ENCODE peak calls at places on chromosomes 2 and 18, in nine cellular contexts. A, T, J, K, L, W, C, D and U are unnamed samples.

GRCh38 chr2:239361311-239361642 is 39.5 kb downstream of the HDAC4 start:
- DNase-seq in A (no peak), T (no peak), J (peak; percentile 20), K (no peak), L (peak; percentile 16), W (no peak), C (no peak), D (peak; percentile 27), U (no peak)

GRCh38 chr18:58103339-58103930 is 59.4 kb downstream of the NEDD4L start:
- DNase-seq in A (no peak), T (no peak), J (no peak), K (no peak), L (peak; percentile 4), W (no peak), C (no peak), D (no peak), U (no peak)

GRCh38 chr2:177467646-177468045 is 75.1 kb downstream of the AGPS start:
- DNase-seq in A (no peak), T (no peak), J (no peak), K (no peak), L (peak; percentile 76), W (no peak), C (no peak), D (peak; percentile 67), U (no peak)

GRCh38 chr2:23924589-23925359 is 2.1 kb downstream of the ATAD2B start:
- DNase-seq in A (no peak), T (no peak), J (no peak), K (no peak), L (peak; percentile 17), W (no peak), C (no peak), D (peak; percentile 16), U (no peak)

GRCh38 chr2:15911686-15912085 is 28.7 kb upstream of the MYCN start:
- DNase-seq in A (no peak), T (no peak), J (no peak), K (no peak), L (no peak), W (peak; percentile 5), C (no peak), D (no peak), U (no peak)

GRCh38 chr2:88452980-88453582 is 588 bp upstream of the FOXI3 start:
- DNase-seq in A (no peak), T (peak; percentile 13), J (no peak), K (peak; percentile 1), L (peak; percentile 25), W (no peak), C (no peak), D (peak; percentile 40), U (peak; percentile 2)

GRCh38 chr18:63528863-63529492 is 13.2 kb upstream of the SERPINB12 start:
- DNase-seq in A (no peak), T (no peak), J (peak; percentile 39), K (no peak), L (no peak), W (no peak), C (no peak), D (no peak), U (no peak)

GRCh38 chr2:46076251-46076650 is 221.0 kb upstream of the EPAS1 start:
- DNase-seq in A (no peak), T (no peak), J (no peak), K (no peak), L (peak; percentile 19), W (no peak), C (no peak), D (peak; percentile 41), U (no peak)

GRCh38 chr2:84875213-84875560 is 5.7 kb downstream of the TRABD2A start:
- DNase-seq in A (no peak), T (no peak), J (no peak), K (no peak), L (no peak), W (peak; percentile 50), C (no peak), D (no peak), U (no peak)

GRCh38 chr18:12287684-12288405 is 20.2 kb upstream of the TUBB6 start:
- DNase-seq in A (peak; percentile 63), T (no peak), J (peak; percentile 69), K (peak; percentile 98), L (peak; percentile 93), W (peak; percentile 88), C (peak; percentile 85), D (peak; percentile 90), U (peak; percentile 20)

GRCh38 chr18:79204889-79205807 is 136.0 kb downstream of the ATP9B start:
- DNase-seq in A (no peak), T (no peak), J (no peak), K (no peak), L (no peak), W (no peak), C (no peak), D (no peak), U (no peak)

GRCh38 chr2:157460897-157461296 is 17.0 kb upstream of the CYTIP start:
- DNase-seq in A (no peak), T (no peak), J (no peak), K (no peak), L (no peak), W (no peak), C (no peak), D (no peak), U (no peak)

GRCh38 chr2:196337618-196337953 is 166.2 kb upstream of the STK17B start:
- DNase-seq in A (no peak), T (no peak), J (no peak), K (no peak), L (no peak), W (no peak), C (no peak), D (no peak), U (no peak)

GRCh38 chr2:196335238-196335637 is 163.9 kb upstream of the STK17B start:
- DNase-seq in A (no peak), T (no peak), J (no peak), K (peak; percentile 82), L (peak; percentile 63), W (no peak), C (peak; percentile 62), D (peak; percentile 63), U (no peak)

GRCh38 chr2:196336206-196336605 is 164.8 kb upstream of the STK17B start:
- DNase-seq in A (no peak), T (no peak), J (no peak), K (peak; percentile 32), L (no peak), W (no peak), C (peak; percentile 59), D (peak; percentile 45), U (no peak)

GRCh38 chr2:196338440-196338839 is 167.1 kb upstream of the STK17B start:
- DNase-seq in A (no peak), T (no peak), J (no peak), K (no peak), L (no peak), W (no peak), C (no peak), D (no peak), U (no peak)

DNA sequence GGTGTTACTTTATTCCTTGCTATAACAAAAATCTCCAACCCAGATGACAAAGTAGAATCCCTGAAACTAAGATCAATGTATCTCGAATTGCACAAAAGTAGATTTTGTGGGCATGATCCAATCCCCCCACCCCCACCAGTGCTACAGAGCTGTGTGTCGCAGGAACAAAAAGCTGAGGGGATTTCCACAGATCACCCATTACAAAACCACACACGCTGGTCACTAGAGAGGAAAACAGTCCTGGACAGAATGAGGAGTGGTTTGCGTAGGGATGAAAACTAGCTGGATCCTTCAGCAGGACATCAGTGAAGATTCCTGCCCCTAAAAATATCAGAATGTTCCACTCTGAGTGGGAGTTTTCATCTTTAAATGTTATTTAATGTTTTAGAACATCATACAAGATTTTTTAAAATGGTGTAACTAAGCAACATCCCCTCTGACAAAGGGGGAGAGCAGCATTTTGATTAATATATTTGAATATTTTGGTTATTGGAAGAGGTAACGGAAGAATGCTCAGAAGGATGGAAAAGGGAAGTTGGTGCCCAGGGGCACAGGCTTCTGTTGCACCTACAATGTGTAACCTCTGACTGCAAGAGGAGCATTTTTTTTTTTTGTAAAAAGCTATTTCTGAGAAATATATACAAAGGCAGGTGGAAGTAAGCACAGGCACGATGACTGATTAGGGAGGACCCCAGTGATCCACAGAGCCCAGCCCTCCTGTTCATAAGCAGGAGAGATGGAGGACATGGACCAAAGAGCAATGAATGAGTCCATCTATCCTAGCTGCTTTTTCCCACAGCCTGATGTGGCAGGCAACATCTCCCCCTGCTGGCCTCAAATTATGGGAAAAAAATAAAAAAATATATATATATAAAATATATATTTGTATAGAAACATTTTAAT is 165.6 kb upstream of the STK17B start:
- DNase-seq in A (no peak), T (no peak), J (no peak), K (no peak), L (peak; percentile 67), W (no peak), C (no peak), D (peak; percentile 49), U (peak; percentile 22)
- TF ChIP-seq CTCF in A (no peak), T (peak; percentile 70), J (peak; percentile 60), K (peak; percentile 61), L (peak; percentile 39), W (peak; percentile 43), C (peak; percentile 60), D (peak; percentile 55), U (peak; percentile 75)

GRCh38 chr2:173075781-173076556 is at the start of gene MAP3K20:
- DNase-seq in A (peak; percentile 94), T (peak; percentile 59), J (peak; percentile 73), K (no peak), L (peak; percentile 66), W (peak; percentile 79), C (no peak), D (peak; percentile 62), U (peak; percentile 65)
- TF ChIP-seq CTCF in A (no peak), T (no peak), J (peak; percentile 45), K (peak; percentile 58), L (peak; percentile 43), W (peak; percentile 46), C (peak; percentile 48), D (peak; percentile 41), U (no peak)

DNA sequence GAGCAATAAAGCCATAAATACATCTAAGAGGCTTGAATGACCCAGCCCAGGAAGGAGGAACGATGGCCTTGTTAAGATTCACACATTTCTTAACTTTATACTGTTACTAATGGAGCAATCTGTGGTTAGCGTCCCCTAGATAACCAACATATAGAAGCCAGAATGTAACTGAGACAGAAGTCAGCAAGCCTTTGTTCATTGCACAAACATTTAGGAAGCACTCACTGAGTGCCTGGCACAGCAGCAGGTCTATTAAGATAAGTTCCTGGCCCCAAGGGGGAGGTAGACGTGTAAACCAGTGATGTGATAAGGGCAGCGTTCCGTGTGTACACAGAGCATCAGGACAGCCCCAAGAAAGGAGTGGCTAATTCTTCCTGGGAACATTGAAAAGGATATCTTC is 63.6 kb upstream of the ATL2 start:
- DNase-seq in A (no peak), T (no peak), J (no peak), K (no peak), L (no peak), W (no peak), C (no peak), D (no peak), U (no peak)
- TF ChIP-seq CTCF in A (no peak), T (no peak), J (no peak), K (no peak), L (no peak), W (no peak), C (no peak), D (no peak), U (no peak)

GRCh38 chr2:60794271-60794863 is 38.3 kb downstream of the PAPOLG start:
- DNase-seq in A (no peak), T (no peak), J (no peak), K (no peak), L (peak; percentile 45), W (no peak), C (no peak), D (peak; percentile 29), U (no peak)
- TF ChIP-seq CTCF in A (peak; percentile 15), T (peak; percentile 35), J (peak; percentile 60), K (peak; percentile 32), L (peak; percentile 38), W (no peak), C (peak; percentile 67), D (peak; percentile 52), U (peak; percentile 84)

GRCh38 chr2:191020221-191020741 is 6.3 kb upstream of the STAT1 start:
- DNase-seq in A (peak; percentile 98), T (peak; percentile 97), J (peak; percentile 94), K (peak; percentile 90), L (peak; percentile 98), W (peak; percentile 94), C (peak; percentile 93), D (peak; percentile 97), U (peak; percentile 95)
- TF ChIP-seq CTCF in A (no peak), T (no peak), J (no peak), K (no peak), L (no peak), W (no peak), C (no peak), D (no peak), U (no peak)